ENCODE peak calls at places on chromosomes 11 and 22, in five cellular contexts. V is HEK293T, I is GM12878, A is H1, N is HepG2. J is an unnamed sample.

GRCh38 chr22:43066844-43067385 is 22.3 kb downstream of the TTLL1 start:
- DNase-seq in A (no peak), N (no peak), I (no peak), V (no peak), J (no peak)

GRCh38 chr11:36055356-36055755 is 111.5 kb downstream of the LDLRAD3 start:
- DNase-seq in V (no peak), N (no peak), A (no peak), I (no peak), J (no peak)

GRCh38 chr22:38016182-38017078 is 32.1 kb upstream of the SOX10 start:
- DNase-seq in N (no peak), V (no peak), I (no peak), A (peak; percentile 65), J (no peak)

GRCh38 chr11:118715837-118716260 is 36.4 kb upstream of the TREH start:
- DNase-seq in A (peak; percentile 66), N (no peak), I (no peak), V (no peak), J (peak; percentile 86)

GRCh38 chr11:113896156-113896879 is 8.3 kb upstream of the HTR3B start:
- DNase-seq in N (no peak), V (peak; percentile 60), I (no peak), A (peak; percentile 56), J (no peak)

GRCh38 chr11:62387381-62387780 is 31.5 kb upstream of the SCGB1A1 start:
- DNase-seq in N (no peak), V (no peak), I (no peak), A (no peak), J (no peak)

GRCh38 chr11:40816976-40817375 is 642.5 kb downstream of the LRRC4C start:
- DNase-seq in V (no peak), N (no peak), A (no peak), I (no peak), J (no peak)

GRCh38 chr11:4066960-4067359 is 27.6 kb upstream of the RRM1 start:
- DNase-seq in V (no peak), I (no peak), A (no peak), N (no peak), J (no peak)

GRCh38 chr11:35393093-35393492 is 26.3 kb downstream of the SLC1A2 start:
- DNase-seq in A (no peak), V (no peak), N (no peak), I (no peak), J (no peak)

GRCh38 chr11:35235944-35236666 is 97.1 kb downstream of the CD44 start:
- DNase-seq in A (no peak), V (no peak), N (no peak), I (no peak), J (no peak)

GRCh38 chr11:67146516-67147226 is 27.6 kb downstream of the KDM2A start:
- DNase-seq in I (no peak), N (no peak), V (no peak), A (no peak), J (no peak)

GRCh38 chr11:95335989-95336388 is 105.0 kb upstream of the SESN3 start:
- DNase-seq in I (no peak), A (no peak), N (no peak), V (no peak), J (no peak)

GRCh38 chr11:47192111-47192510 is 5.9 kb upstream of the PACSIN3 start:
- DNase-seq in V (no peak), A (no peak), I (no peak), N (no peak), J (no peak)

GRCh38 chr11:71282581-71283351 is 30.4 kb upstream of the SHANK2 start:
- DNase-seq in N (peak; percentile 84), I (no peak), V (no peak), A (no peak), J (no peak)

GRCh38 chr11:45649544-45650165 is 15.8 kb downstream of the CHST1 start:
- DNase-seq in A (peak; percentile 37), V (no peak), I (no peak), N (no peak), J (no peak)

GRCh38 chr11:128664286-128664685 is 29.6 kb upstream of the FLI1 start:
- DNase-seq in A (no peak), N (no peak), V (peak; percentile 30), I (no peak), J (no peak)

GRCh38 chr22:47618180-47618579 is 855.7 kb downstream of the TBC1D22A start:
- DNase-seq in V (no peak), N (no peak), A (no peak), I (no peak), J (no peak)

GRCh38 chr22:17767236-17768065 is 6.8 kb downstream of the BID start:
- DNase-seq in N (no peak), A (no peak), I (peak; percentile 85), V (no peak), J (no peak)

GRCh38 chr22:26952654-26953379 is 295.4 kb downstream of the MIAT start:
- DNase-seq in N (no peak), A (peak; percentile 71), I (no peak), V (no peak), J (no peak)

GRCh38 chr11:79236541-79236971 is 204.3 kb downstream of the TENM4 start:
- DNase-seq in I (no peak), V (no peak), A (no peak), N (no peak), J (no peak)

GRCh38 chr22:21621025-21621424 is 8.8 kb downstream of the YDJC start:
- DNase-seq in N (no peak), I (no peak), V (no peak), A (no peak), J (no peak)

GRCh38 chr22:29080061-29080975 is 7.5 kb downstream of the KREMEN1 start:
- DNase-seq in V (peak; percentile 48), A (no peak), I (no peak), N (no peak), J (no peak)

GRCh38 chr22:35684270-35684700 is 33.4 kb upstream of the APOL5 start:
- DNase-seq in I (no peak), A (peak; percentile 61), V (no peak), N (peak; percentile 19), J (no peak)

GRCh38 chr11:130644187-130644586 is 195.7 kb downstream of the ADAMTS15 start:
- DNase-seq in V (no peak), I (no peak), N (no peak), A (no peak), J (no peak)

GRCh38 chr11:41781441-41781840 is 322.0 kb upstream of the LRRC4C start:
- DNase-seq in V (no peak), I (no peak), A (no peak), N (no peak), J (no peak)

GRCh38 chr11:73958521-73959141 is 7.8 kb downstream of the DNAJB13 start:
- DNase-seq in N (no peak), A (no peak), V (no peak), I (no peak), J (no peak)

GRCh38 chr11:75078233-75078632 is 18.4 kb downstream of the OR2AT4 start:
- DNase-seq in A (no peak), N (no peak), I (no peak), V (no peak), J (peak; percentile 15)

GRCh38 chr11:46202149-46202548 is 75.3 kb upstream of the CREB3L1 start:
- DNase-seq in I (no peak), N (no peak), A (no peak), V (no peak), J (peak; percentile 96)

GRCh38 chr11:3215346-3216026 is 3.1 kb downstream of the MRGPRG start:
- DNase-seq in I (no peak), A (no peak), V (no peak), N (no peak), J (no peak)

GRCh38 chr11:90332415-90332814 is 109.6 kb upstream of the CHORDC1 start:
- DNase-seq in N (no peak), I (no peak), V (no peak), A (no peak), J (no peak)

GRCh38 chr11:93133710-93134109 is 64.1 kb downstream of the SLC36A4 start:
- DNase-seq in V (no peak), I (no peak), A (no peak), N (no peak), J (no peak)

GRCh38 chr22:37163096-37163489 is 13.4 kb upstream of the IL2RB start:
- DNase-seq in A (no peak), I (no peak), V (no peak), N (no peak), J (no peak)

DNA sequence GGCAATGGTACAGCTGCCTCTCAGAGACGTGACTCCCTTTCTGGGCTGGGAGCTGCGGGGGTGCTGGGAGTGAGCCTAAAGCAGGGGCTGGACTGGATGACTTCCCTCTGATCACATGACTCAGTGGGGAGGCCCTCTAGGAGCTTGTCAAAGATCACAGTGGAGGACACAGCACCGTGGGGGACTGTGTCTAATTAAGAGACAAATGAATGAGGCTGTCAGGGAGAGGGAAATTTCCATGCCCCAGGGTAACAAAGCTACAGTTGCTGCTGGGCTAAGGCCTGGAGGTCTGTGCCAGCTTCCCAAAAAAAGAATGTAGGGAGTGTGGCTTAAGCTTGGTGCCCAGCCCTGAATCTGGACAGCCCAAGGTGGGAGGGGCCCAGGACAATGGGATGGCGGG is 262.8 kb upstream of the PLET1 start:
- DNase-seq in V (peak; percentile 54), I (no peak), N (no peak), A (no peak), J (no peak)
- TF ChIP-seq SUZ12 in V (no peak), I (no peak), N (no peak), A (no peak), J (no peak)

DNA sequence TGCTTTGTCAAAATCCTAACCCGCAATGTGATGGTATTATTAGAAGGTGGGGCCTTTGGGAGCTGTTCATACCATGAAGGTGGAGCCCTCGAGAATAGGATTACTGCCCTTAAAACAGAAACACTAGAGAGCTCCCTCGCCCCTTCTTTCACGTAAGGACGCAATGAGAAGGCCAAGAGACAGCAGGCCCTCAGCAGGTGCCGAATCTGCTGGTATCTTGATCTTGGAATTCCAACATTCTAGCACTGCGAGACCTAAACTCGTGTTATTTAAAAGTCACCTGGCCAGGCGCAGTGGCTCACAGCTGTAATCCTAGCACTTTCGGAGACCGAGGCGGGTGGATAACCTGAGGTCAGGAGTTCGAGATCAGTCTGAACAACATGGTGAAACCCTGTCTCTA is 33.1 kb downstream of the LARGE1 start:
- DNase-seq in N (no peak), V (no peak), A (no peak), I (no peak), J (no peak)
- TF ChIP-seq SUZ12 in N (no peak), V (no peak), A (no peak), I (no peak), J (no peak)

GRCh38 chr22:19772673-19773469 is 12.3 kb downstream of the TBX1 start:
- DNase-seq in A (no peak), N (no peak), I (peak; percentile 61), V (no peak), J (no peak)
- TF ChIP-seq SUZ12 in A (no peak), N (no peak), I (no peak), V (no peak), J (no peak)

GRCh38 chr22:49948958-49949913 is 11.3 kb upstream of the PIM3 start:
- DNase-seq in A (no peak), N (peak; percentile 84), V (no peak), I (no peak), J (no peak)
- TF ChIP-seq SUZ12 in A (no peak), N (no peak), V (no peak), I (no peak), J (no peak)

GRCh38 chr11:27757953-27758352 is 57.7 kb upstream of the BDNF start:
- DNase-seq in V (no peak), A (no peak), N (no peak), I (no peak), J (no peak)
- TF ChIP-seq SUZ12 in V (no peak), A (no peak), N (no peak), I (no peak), J (no peak)

J was measured in NT2/D1.